ENCODE peak calls at places on chromosomes 16 and 17, in seven cellular contexts. Z is kidney, S is ascending aorta, L is IMR-90, A is cardiac muscle cell, K is fibroblast of lung, X is Panc1. U is an unnamed sample.

GRCh38 chr17:73393962-73394361 is 82.2 kb upstream of the CDC42EP4 start:
- DNase-seq in Z (no peak), S (no peak), L (peak), A (peak), K (peak), X (no peak), U (no peak)

GRCh38 chr16:81900456-81900855 is 110.8 kb downstream of the SDR42E1 start:
- DNase-seq in Z (no peak), S (no peak), L (no peak), A (no peak), K (no peak), X (no peak), U (no peak)

GRCh38 chr16:82059983-82060421 is 24.9 kb downstream of the HSD17B2 start:
- DNase-seq in Z (no peak), S (no peak), L (no peak), A (no peak), K (no peak), X (no peak), U (no peak)

GRCh38 chr17:79801156-79802038 is 4.5 kb upstream of the CBX8 start:
- DNase-seq in Z (no peak), S (no peak), L (no peak), A (no peak), K (no peak), X (no peak), U (no peak)

GRCh38 chr16:51907680-51908079 is 639.3 kb downstream of the TOX3 start:
- DNase-seq in Z (no peak), S (no peak), L (peak), A (no peak), K (no peak), X (no peak), U (no peak)

GRCh38 chr17:8125196-8125946 is 1.5 kb upstream of the HES7 start:
- DNase-seq in Z (peak), S (no peak), L (peak), A (peak), K (peak), X (no peak), U (peak)

GRCh38 chr17:4551141-4551540 is 4.0 kb downstream of the MYBBP1A start:
- DNase-seq in Z (peak), S (no peak), L (no peak), A (no peak), K (no peak), X (no peak), U (no peak)

GRCh38 chr16:29909398-29909797 is 9.1 kb downstream of the ASPHD1 start:
- DNase-seq in Z (no peak), S (no peak), L (peak), A (peak), K (no peak), X (no peak), U (no peak)

GRCh38 chr17:75209061-75209460 is 3.6 kb downstream of the NUP85 start:
- DNase-seq in Z (peak), S (no peak), L (no peak), A (no peak), K (no peak), X (no peak), U (no peak)

GRCh38 chr16:16042076-16042475 is 92.7 kb downstream of the ABCC1 start:
- DNase-seq in Z (no peak), S (no peak), L (peak), A (peak), K (peak), X (no peak), U (no peak)

GRCh38 chr17:77909816-77910215 is 48.7 kb upstream of the TNRC6C start:
- DNase-seq in Z (no peak), S (no peak), L (no peak), A (no peak), K (no peak), X (no peak), U (no peak)

GRCh38 chr16:25707982-25708583 is 16.3 kb downstream of the HS3ST4 start:
- DNase-seq in Z (no peak), S (no peak), L (no peak), A (peak), K (no peak), X (no peak), U (no peak)

GRCh38 chr16:57475711-57476339 is 10.5 kb downstream of the DOK4 start:
- DNase-seq in Z (peak), S (no peak), L (peak), A (peak), K (peak), X (no peak), U (no peak)

GRCh38 chr16:84055801-84056634 is 13.4 kb upstream of the SLC38A8 start:
- DNase-seq in Z (peak), S (no peak), L (no peak), A (no peak), K (no peak), X (no peak), U (no peak)

GRCh38 chr16:89555780-89556179 is 4.7 kb upstream of the RPL13 start:
- DNase-seq in Z (no peak), S (no peak), L (no peak), A (no peak), K (no peak), X (no peak), U (no peak)

GRCh38 chr16:46782320-46782719 is 34.2 kb upstream of the MYLK3 start:
- DNase-seq in Z (no peak), S (no peak), L (no peak), A (no peak), K (no peak), X (no peak), U (no peak)

GRCh38 chr16:86756882-86757703 is 178.7 kb downstream of the FOXL1 start:
- DNase-seq in Z (no peak), S (no peak), L (no peak), A (no peak), K (no peak), X (no peak), U (no peak)

GRCh38 chr16:56301391-56301850 is 110.1 kb downstream of the GNAO1 start:
- DNase-seq in Z (peak), S (no peak), L (peak), A (peak), K (peak), X (no peak), U (no peak)

GRCh38 chr16:88703486-88704309 is 2.5 kb downstream of the RNF166 start:
- DNase-seq in Z (no peak), S (no peak), L (no peak), A (no peak), K (no peak), X (no peak), U (no peak)

GRCh38 chr17:57889892-57890856 is 40.3 kb upstream of the MRPS23 start:
- DNase-seq in Z (peak), S (peak), L (peak), A (peak), K (peak), X (no peak), U (no peak)

GRCh38 chr17:77604301-77605031 is 354.0 kb upstream of the TNRC6C start:
- DNase-seq in Z (no peak), S (no peak), L (no peak), A (no peak), K (no peak), X (no peak), U (no peak)

GRCh38 chr17:75931062-75931461 is 9.8 kb downstream of the FBF1 start:
- DNase-seq in Z (peak), S (no peak), L (no peak), A (no peak), K (no peak), X (no peak), U (no peak)

GRCh38 chr17:64983708-64984107 is 64.4 kb upstream of the LRRC37A3 start:
- DNase-seq in Z (no peak), S (no peak), L (no peak), A (no peak), K (no peak), X (no peak), U (peak)

DNA sequence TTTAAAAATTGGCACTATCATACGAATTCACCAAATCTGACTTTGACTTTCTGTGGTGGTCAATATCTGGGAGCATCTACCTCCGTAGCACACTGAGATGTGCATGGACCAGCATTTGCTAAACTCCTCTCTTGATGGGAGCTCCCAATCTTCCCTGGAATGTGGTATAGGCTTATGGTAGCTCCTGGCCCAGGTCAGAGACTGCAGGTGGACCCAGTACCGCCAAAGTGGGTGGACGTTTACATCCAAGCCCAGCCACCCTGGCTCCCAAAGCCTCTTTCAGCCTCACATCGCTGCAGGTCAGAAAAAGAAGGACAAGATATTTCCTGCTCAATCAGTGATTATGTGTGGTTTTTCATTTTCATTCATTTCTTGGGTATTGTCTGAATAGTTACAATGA is 43.1 kb upstream of the NKD1 start:
- DNase-seq in Z (no peak), S (no peak), L (no peak), A (no peak), K (no peak), X (no peak), U (no peak)
- H3K27ac ChIP-seq in Z (no peak), S (no peak), L (no peak), A (no peak), K (no peak), X (no peak), U (no peak)

DNA sequence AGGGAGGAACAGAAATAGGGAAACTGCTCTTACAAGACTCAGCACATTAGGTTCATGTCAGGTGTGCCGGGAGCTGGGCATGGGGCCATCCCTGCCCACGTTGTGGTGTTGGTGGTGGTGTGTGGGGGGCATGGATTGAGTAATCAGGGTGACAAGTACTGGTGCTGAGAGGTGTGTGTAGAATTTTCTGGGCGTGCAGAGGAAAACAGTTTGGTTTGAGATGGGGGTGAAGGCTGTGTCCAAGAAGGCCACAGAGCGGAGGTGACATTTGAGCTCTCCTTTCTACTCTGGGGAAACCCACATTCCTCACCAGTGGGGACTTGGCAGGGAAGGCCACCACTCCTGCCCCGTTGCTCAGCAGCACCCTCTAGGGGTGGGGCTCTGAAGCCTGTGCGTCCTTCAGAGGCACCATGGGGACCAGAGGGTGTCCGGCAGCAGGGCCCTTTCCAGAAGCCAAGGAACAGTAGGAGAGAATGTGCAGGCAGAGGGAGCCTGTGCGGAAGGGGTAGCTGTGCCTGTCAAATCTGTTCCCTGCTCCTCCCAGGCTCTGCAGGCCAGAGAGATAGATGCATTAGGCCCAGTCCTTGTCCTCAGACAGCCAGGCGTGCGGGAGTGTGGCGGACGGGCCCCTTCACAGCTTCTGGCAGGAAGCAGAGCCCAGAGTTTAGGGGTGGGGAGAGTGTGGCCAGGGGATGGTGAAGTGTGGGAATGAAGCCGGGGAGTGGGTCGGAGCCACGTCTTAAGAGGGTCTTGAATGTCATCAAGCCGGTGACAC is 48.7 kb upstream of the GSE1 start:
- DNase-seq in Z (peak), S (no peak), L (no peak), A (no peak), K (no peak), X (no peak), U (no peak)
- TF ChIP-seq CTCF in Z (peak), S (no peak), L (peak), A (peak), K (peak), X (peak), U (peak)

GRCh38 chr17:45432405-45433113 is at the start of gene ARHGAP27:
- DNase-seq in Z (peak), S (no peak), L (no peak), A (peak), K (no peak), X (no peak), U (no peak)
- H3K4me3 ChIP-seq in Z (peak), S (peak), L (peak), A (peak), K (peak), X (peak), U (peak)

DNA sequence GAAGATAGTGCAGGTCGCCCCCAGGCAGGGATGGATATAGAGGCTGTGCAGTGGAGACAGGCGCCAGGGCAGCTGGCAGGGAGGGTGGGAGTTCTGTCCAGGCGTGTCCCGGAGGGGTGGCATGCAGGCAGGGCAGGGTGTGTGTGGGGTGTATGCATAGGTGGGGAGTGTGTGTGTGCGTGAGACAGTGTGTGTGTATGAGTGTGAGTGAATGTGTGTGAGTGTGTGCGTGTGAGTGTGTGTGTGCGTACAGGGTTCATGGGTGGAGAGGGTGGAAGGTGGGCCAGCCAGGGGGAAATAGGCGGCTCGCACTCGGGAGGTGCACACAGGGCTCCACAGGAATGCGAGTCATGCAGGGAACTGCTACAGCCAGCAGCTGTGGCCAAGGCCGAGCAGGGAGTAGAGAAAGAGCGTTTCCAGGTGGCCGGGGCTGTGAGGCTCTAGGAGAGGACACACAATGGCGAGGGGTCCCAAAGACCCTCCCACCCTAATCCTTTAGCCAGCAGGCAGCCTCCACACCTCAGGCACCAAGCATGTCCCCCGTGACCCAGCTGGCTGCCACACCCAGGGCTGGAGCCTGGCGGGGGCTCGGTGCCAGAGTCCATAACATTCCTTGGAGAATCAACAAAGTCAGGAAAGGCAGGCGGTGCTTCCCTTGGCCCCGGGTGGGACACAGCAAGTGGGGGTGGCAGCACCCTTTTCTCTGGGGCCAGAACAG is 4.6 kb downstream of the PLCD3 start:
- DNase-seq in Z (peak), S (no peak), L (peak), A (peak), K (no peak), X (no peak), U (no peak)
- H3K27ac ChIP-seq in Z (peak), S (peak), L (peak), A (peak), K (peak), X (peak), U (peak)

DNA sequence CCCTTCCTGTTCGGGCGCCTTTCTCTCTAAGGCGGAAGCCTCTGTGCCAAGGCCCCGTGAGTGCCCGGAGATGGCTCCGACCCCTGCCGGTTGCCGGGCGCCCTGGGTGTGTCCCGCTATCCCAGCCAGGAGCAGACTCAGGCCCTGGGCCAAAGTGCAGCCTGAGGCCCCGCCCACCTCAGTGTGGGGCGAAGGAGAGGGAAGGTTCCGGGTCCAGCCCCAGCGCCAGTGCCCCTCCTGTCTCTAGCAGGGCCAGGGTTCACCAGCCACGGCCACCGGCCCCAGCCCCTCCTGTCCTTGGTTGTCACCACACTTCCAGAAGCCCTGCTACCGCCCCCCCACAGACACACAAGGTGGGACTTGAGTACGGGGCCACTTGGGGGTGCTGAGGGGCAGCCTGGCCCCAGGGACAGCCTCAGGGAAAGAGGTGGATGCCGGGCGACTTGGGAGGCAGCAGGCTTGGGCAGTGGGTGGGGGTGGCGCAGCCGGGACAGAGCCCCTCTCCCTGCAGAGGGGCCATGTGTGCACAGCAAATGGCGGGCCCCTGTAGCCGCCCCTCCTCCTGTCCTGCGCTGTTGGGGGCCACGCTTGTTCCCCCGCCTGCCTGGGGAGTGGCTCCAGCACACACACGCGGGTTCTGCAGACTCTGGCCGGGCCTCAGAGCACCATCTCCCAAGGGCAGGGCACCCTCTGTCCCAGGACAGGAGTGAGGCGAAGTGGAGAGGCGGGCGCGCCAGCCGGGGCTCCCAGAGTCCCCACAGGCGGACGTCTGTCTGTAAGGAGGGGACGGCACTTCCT is 6.0 kb downstream of the C1QTNF8 start:
- DNase-seq in Z (peak), S (peak), L (no peak), A (no peak), K (no peak), X (no peak), U (no peak)
- TF ChIP-seq CTCF in Z (no peak), S (peak), L (no peak), A (no peak), K (no peak), X (no peak), U (no peak)

GRCh38 chr16:85137323-85138072 is 25.2 kb upstream of the CIBAR2 start:
- DNase-seq in Z (peak), S (peak), L (peak), A (peak), K (peak), X (no peak), U (no peak)
- H3K4me3 ChIP-seq in Z (peak), S (peak), L (no peak), A (no peak), K (no peak), X (no peak), U (peak)

GRCh38 chr16:1772362-1772907 is at the start of gene EME2:
- DNase-seq in Z (no peak), S (no peak), L (peak), A (no peak), K (no peak), X (no peak), U (no peak)

GRCh38 chr16:1769402-1770300 is 1.7 kb downstream of the NME3 start:
- DNase-seq in Z (no peak), S (no peak), L (no peak), A (no peak), K (no peak), X (no peak), U (no peak)

GRCh38 chr16:1770328-1771071 is 843 bp downstream of the NME3 start:
- DNase-seq in Z (peak), S (no peak), L (peak), A (peak), K (peak), X (no peak), U (no peak)

GRCh38 chr16:1771864-1772361 is 570 bp upstream of the NME3 start:
- DNase-seq in Z (no peak), S (no peak), L (no peak), A (no peak), K (no peak), X (no peak), U (no peak)

GRCh38 chr16:1771072-1771863 is at the start of gene NME3:
- DNase-seq in Z (peak), S (no peak), L (peak), A (peak), K (peak), X (no peak), U (no peak)
- H3K27ac ChIP-seq in Z (no peak), S (peak), L (peak), A (no peak), K (peak), X (peak), U (peak)

DNA sequence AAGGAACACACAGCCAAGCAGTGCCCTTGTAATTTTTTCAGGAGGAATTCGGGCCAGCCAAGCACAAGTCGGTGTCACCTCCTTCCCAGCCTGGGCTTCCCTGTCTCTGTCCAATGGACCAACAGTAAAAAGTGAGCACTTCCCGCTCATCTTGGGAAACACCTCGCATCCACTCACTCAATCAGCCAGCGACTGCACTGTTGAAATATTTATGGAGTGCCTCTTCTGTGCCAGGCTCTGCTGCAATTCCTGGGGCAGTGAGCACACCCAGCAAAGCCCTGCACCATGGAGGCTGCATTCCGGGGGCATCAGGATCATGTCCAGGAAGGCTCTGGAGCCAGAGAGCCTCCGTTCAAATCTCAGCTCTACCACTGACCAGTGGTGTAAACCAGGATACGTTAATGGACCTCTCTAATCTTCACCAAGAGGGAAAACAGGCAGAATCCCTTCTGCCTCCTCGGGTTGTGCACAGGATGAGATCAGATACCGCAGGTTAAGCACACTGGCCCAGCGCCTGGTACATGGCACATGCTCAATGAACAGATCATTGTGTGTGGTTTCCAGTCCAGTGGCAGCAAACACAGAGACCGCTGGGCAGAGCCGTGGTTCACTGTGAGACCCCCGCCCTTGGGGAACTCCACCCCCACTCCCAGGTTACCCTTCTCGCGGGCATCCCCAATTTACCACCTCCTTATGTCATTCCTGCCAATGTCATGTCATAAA is 194.3 kb downstream of the ZNF423 start:
- DNase-seq in Z (peak), S (no peak), L (no peak), A (no peak), K (no peak), X (no peak), U (no peak)
- TF ChIP-seq CTCF in Z (no peak), S (no peak), L (no peak), A (no peak), K (no peak), X (no peak), U (no peak)

GRCh38 chr17:69502488-69502887 is 88.0 kb downstream of the MAP2K6 start:
- DNase-seq in Z (no peak), S (no peak), L (no peak), A (no peak), K (peak), X (no peak), U (no peak)
- H3K4me3 ChIP-seq in Z (peak), S (no peak), L (no peak), A (no peak), K (peak), X (peak), U (no peak)